ENCODE peak calls at places on chromosomes 13 and 19, in eight cellular contexts. J, E, I, Q, F, N, P and X are unnamed samples.

GRCh38 chr19:56566904-56567273 is 379 bp upstream of the ZNF470 start:
- DNase-seq in J (peak; percentile 39), E (no peak), P (peak; percentile 44), F (peak; percentile 46), Q (no peak), N (peak; percentile 51), I (no peak), X (peak; percentile 46)

GRCh38 chr13:74191036-74191809 is 57.0 kb upstream of the KLF12 start:
- DNase-seq in E (no peak), J (no peak), N (no peak), I (peak; percentile 18), Q (no peak), F (no peak), P (no peak), X (no peak)

GRCh38 chr13:37270206-37271001 is 164.9 kb upstream of the CSNK1A1L start:
- DNase-seq in E (no peak), P (no peak), J (no peak), Q (no peak), N (no peak), I (no peak), F (no peak), X (no peak)

GRCh38 chr13:67328895-67329294 is 98.8 kb upstream of the PCDH9 start:
- DNase-seq in J (no peak), P (no peak), F (no peak), I (no peak), Q (no peak), N (no peak), E (no peak), X (no peak)

GRCh38 chr19:28466107-28467045 is 746.6 kb downstream of the UQCRFS1 start:
- DNase-seq in F (peak; percentile 32), I (peak; percentile 76), Q (peak; percentile 69), J (no peak), N (peak; percentile 80), P (peak; percentile 79), E (no peak), X (peak; percentile 62)

GRCh38 chr13:45834411-45834994 is 17.1 kb downstream of the SIAH3 start:
- DNase-seq in Q (no peak), E (no peak), P (no peak), J (no peak), F (no peak), N (no peak), I (no peak), X (no peak)

GRCh38 chr13:102707465-102707864 is 12.6 kb upstream of the METTL21C start:
- DNase-seq in I (no peak), F (peak; percentile 85), N (peak; percentile 68), Q (no peak), E (peak; percentile 90), J (no peak), P (no peak), X (no peak)

GRCh38 chr13:77907653-77908341 is 10.8 kb downstream of the EDNRB start:
- DNase-seq in J (peak; percentile 37), F (no peak), E (no peak), Q (no peak), N (no peak), P (no peak), I (no peak), X (no peak)

GRCh38 chr19:5099822-5100221 is 130.9 kb downstream of the KDM4B start:
- DNase-seq in P (no peak), E (no peak), F (no peak), N (no peak), Q (no peak), I (no peak), J (no peak), X (no peak)

GRCh38 chr19:37506387-37507166 is at the start of gene ZNF793:
- DNase-seq in P (peak; percentile 80), I (peak; percentile 90), F (peak; percentile 90), J (peak; percentile 84), Q (peak; percentile 55), N (peak; percentile 85), E (no peak), X (no peak)

GRCh38 chr13:77904031-77904430 is 14.6 kb downstream of the EDNRB start:
- DNase-seq in F (no peak), P (no peak), J (no peak), N (no peak), Q (no peak), I (no peak), E (no peak), X (no peak)

GRCh38 chr13:50389726-50390125 is 374.5 kb downstream of the KCNRG start:
- DNase-seq in J (no peak), F (no peak), E (no peak), N (no peak), Q (no peak), P (no peak), I (no peak), X (no peak)

GRCh38 chr13:55359067-55359466 is 1781.7 kb upstream of the PRR20A start:
- DNase-seq in J (no peak), E (no peak), P (no peak), F (no peak), I (no peak), Q (no peak), N (no peak), X (no peak)
- TF ChIP-seq CTCF in J (no peak), E (no peak), P (no peak), F (no peak), I (peak; percentile 22), Q (no peak), N (no peak), X (no peak)

GRCh38 chr19:18587561-18587960 is 1.0 kb upstream of the REX1BD start:
- DNase-seq in J (no peak), F (no peak), P (no peak), E (no peak), N (no peak), Q (no peak), I (no peak), X (no peak)
- TF ChIP-seq CTCF in J (no peak), F (no peak), P (no peak), E (no peak), N (no peak), Q (no peak), I (no peak), X (no peak)

GRCh38 chr19:48618916-48619691 is at the start of the genes RPL18 and SPHK2:
- DNase-seq in J (peak; percentile 99), F (peak; percentile 100), Q (peak; percentile 78), E (peak; percentile 99), I (peak; percentile 99), P (peak; percentile 96), N (peak; percentile 100), X (peak; percentile 95)

GRCh38 chr19:48616491-48617056 is 1.7 kb upstream of the FAM83E start:
- DNase-seq in E (no peak), N (no peak), J (no peak), Q (no peak), P (no peak), I (no peak), F (no peak), X (no peak)

GRCh38 chr19:48616041-48616436 is 1.2 kb upstream of the FAM83E start:
- DNase-seq in E (no peak), N (no peak), Q (no peak), J (no peak), I (no peak), F (no peak), P (no peak), X (no peak)

GRCh38 chr19:48618278-48618915 is 581 bp downstream of the RPL18 start:
- DNase-seq in N (no peak), I (no peak), F (no peak), Q (no peak), E (no peak), P (no peak), J (no peak), X (no peak)

DNA sequence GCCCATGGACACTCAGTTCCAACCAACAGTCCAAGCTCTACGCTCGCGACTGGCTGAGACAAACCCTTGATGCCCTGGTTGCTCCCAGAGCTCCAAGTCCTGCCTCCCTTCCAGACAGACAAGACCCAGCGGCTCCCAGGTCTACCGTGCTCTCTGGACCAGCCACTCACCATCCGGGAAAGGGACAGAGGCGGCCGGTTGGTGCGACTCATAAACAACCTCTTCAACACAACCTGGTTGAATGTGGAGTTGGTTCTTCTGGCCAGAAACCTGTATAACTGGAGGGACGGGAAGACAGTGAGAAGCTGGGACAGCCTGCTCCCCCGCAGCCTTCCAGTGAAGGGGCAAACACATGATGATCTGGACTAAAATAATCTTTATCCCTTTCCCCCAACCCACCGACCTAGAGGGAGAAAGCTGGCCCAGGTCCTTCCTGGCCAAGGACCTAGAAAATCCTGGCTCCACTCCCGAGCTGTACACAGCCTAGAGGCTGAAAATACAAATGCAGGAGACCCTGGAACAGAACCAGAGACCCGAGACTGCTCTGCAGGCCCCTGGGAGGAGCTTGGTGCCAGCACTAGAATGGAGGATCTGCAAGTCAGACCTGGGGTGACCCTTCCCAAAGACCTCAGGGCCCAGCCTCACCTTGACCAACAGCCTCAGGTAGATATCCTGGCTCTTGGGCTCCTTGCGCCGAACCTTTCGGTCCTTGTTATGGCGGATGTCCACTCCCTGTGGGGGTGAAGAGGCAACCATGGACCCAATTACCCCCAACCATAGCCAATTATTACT is 1.6 kb downstream of the RPL18 start:
- DNase-seq in F (peak; percentile 49), E (no peak), J (no peak), N (no peak), I (no peak), P (no peak), Q (no peak), X (peak; percentile 44)
- TF ChIP-seq CTCF in F (no peak), E (no peak), J (no peak), N (no peak), I (no peak), P (no peak), Q (no peak), X (no peak)

GRCh38 chr19:17555929-17556813 is 722 bp downstream of the COLGALT1 start:
- DNase-seq in E (no peak), P (peak; percentile 72), F (peak; percentile 22), N (peak; percentile 79), Q (no peak), I (peak; percentile 55), J (peak; percentile 36), X (peak; percentile 79)
- TF ChIP-seq CTCF in E (no peak), P (no peak), F (no peak), N (no peak), Q (no peak), I (no peak), J (no peak), X (no peak)

DNA sequence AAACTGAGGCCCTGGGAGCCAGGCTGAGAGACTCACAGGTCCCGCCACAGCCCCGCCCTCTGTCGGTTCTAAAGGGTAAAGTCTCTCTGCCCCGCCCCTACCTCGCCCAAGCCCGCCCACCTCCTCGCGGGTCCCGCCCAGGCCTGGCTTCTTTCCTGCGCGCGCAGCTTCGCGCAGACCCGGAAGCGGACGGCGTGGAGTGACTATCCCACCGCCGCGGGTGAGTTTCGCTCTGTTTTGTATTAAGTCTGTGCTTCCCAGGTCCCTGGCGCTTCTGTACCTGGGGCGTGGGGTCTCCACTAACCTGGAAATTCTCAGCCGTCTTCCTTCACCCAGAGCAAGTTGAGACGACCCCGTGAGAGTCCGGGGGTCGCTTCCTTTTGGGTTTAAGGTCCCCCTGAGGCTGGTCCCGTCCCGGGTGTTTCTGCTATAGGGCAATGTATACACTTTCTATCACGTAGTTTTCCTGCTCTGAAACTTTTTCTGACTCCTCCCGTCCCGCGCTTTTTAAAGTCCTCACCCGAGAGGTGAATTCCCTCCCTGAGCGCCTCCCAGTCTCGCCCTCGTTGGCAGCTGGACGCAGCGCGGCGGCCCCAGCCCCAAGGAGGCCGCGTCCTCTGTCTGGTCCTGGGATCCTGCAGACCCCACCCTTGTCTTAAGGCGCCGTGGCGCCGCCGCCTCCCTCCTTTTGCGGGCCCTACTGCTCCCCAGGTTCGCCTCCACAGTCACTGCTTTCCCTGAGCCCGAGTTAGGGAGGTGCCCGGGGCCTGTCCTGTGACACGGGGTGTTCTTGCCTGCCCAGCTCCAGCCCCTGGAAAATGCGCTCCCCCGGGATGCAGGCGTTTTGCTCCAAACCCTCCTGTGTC is at the start of gene ZNF765:
- DNase-seq in J (peak; percentile 96), E (peak; percentile 56), N (peak; percentile 94), I (peak; percentile 98), F (peak; percentile 95), Q (peak; percentile 93), P (peak; percentile 96), X (peak; percentile 94)
- TF ChIP-seq CTCF in J (peak; percentile 53), E (peak; percentile 67), N (peak; percentile 54), I (peak; percentile 48), F (peak; percentile 51), Q (no peak), P (peak; percentile 49), X (peak; percentile 64)